ENCODE peak calls at places on chromosomes 2 and 18, in ten cellular contexts. Q, Z, K, H, M, N, C, S, U and D are unnamed samples.

GRCh38 chr2:216149741-216150140 is 40.6 kb downstream of the XRCC5 start:
- DNase-seq in M (no peak), S (no peak), U (no peak), Q (no peak), K (no peak), Z (no peak), C (no peak), H (no peak), N (no peak), D (no peak)

GRCh38 chr2:233242231-233242917 is 9.1 kb upstream of the ATG16L1 start:
- DNase-seq in K (no peak), S (no peak), N (no peak), Q (no peak), H (no peak), U (no peak), Z (no peak), M (no peak), C (no peak), D (no peak)

GRCh38 chr2:200475795-200476194 is 34.1 kb downstream of the KCTD18 start:
- DNase-seq in N (no peak), Q (no peak), S (no peak), Z (no peak), K (no peak), U (no peak), C (no peak), H (no peak), M (no peak), D (no peak)

GRCh38 chr2:206225435-206226232 is 48.8 kb upstream of the ZDBF2 start:
- DNase-seq in Q (no peak), S (no peak), U (no peak), H (no peak), N (no peak), K (no peak), C (no peak), Z (no peak), M (no peak), D (no peak)

GRCh38 chr18:48193521-48194251 is 215.5 kb downstream of the ZBTB7C start:
- DNase-seq in Q (no peak), C (no peak), K (no peak), Z (no peak), H (no peak), U (no peak), N (no peak), S (no peak), M (no peak), D (no peak)

GRCh38 chr2:61689526-61689925 is 151.4 kb upstream of the XPO1 start:
- DNase-seq in Z (no peak), M (no peak), U (no peak), C (no peak), S (peak), Q (no peak), K (no peak), H (no peak), N (no peak), D (peak)

GRCh38 chr2:213036836-213037235 is 114.6 kb downstream of the IKZF2 start:
- DNase-seq in N (no peak), H (no peak), U (peak), S (peak), C (no peak), M (no peak), K (no peak), Z (no peak), Q (no peak), D (peak)

GRCh38 chr2:112646102-112646719 is 472 bp downstream of the SLC20A1 start:
- DNase-seq in K (peak), H (no peak), Z (no peak), U (no peak), N (no peak), S (no peak), C (peak), Q (no peak), M (no peak), D (no peak)

GRCh38 chr18:36843199-36843598 is 14.3 kb downstream of the KIAA1328 start:
- DNase-seq in Q (no peak), N (no peak), M (no peak), Z (no peak), H (no peak), C (no peak), K (no peak), U (no peak), S (no peak), D (no peak)

GRCh38 chr2:74416721-74417120 is 4.7 kb downstream of the C2orf81 start:
- DNase-seq in M (no peak), S (no peak), N (no peak), Q (no peak), K (no peak), H (no peak), Z (no peak), U (no peak), C (no peak), D (no peak)

GRCh38 chr18:59493019-59493418 is 134.0 kb upstream of the LMAN1 start:
- DNase-seq in U (no peak), Z (no peak), K (no peak), Q (no peak), S (no peak), N (no peak), H (no peak), M (no peak), C (no peak), D (no peak)

GRCh38 chr2:217890445-217890844 is 112.3 kb downstream of the TNS1 start:
- DNase-seq in U (peak), K (no peak), C (no peak), M (no peak), Q (no peak), H (no peak), Z (no peak), N (peak), S (peak), D (peak)

GRCh38 chr2:151063271-151063670 is 198.4 kb downstream of the RBM43 start:
- DNase-seq in U (no peak), S (peak), K (no peak), Z (no peak), M (no peak), N (no peak), H (no peak), Q (peak), C (no peak), D (peak)

GRCh38 chr2:182360012-182360662 is 66.7 kb downstream of the PDE1A start:
- DNase-seq in Q (no peak), S (peak), C (no peak), N (no peak), M (no peak), Z (no peak), K (no peak), U (peak), H (no peak), D (peak)

GRCh38 chr2:105919191-105919811 is 174.6 kb downstream of the NCK2 start:
- DNase-seq in Z (no peak), H (no peak), S (no peak), U (no peak), N (no peak), M (no peak), Q (no peak), K (no peak), C (no peak), D (no peak)

GRCh38 chr18:76953186-76953982 is 131.0 kb downstream of the ZNF236 start:
- DNase-seq in N (no peak), M (peak), Z (peak), Q (no peak), C (no peak), S (no peak), H (peak), K (no peak), U (no peak), D (no peak)

GRCh38 chr2:121944072-121944829 is 188.8 kb downstream of the TSN start:
- DNase-seq in S (peak), C (no peak), Q (peak), Z (no peak), U (no peak), N (peak), K (no peak), M (no peak), H (no peak), D (peak)

GRCh38 chr2:165401285-165401852 is 68.1 kb upstream of the CSRNP3 start:
- DNase-seq in Q (peak), S (peak), H (no peak), K (peak), C (no peak), Z (no peak), U (peak), N (peak), M (peak), D (peak)

GRCh38 chr2:121583555-121583954 is 52.9 kb downstream of the RNU4ATAC start:
- DNase-seq in U (no peak), K (no peak), M (no peak), H (no peak), N (no peak), Z (no peak), C (no peak), S (no peak), Q (no peak), D (no peak)

GRCh38 chr2:224997802-224998201 is 44.5 kb downstream of the DOCK10 start:
- DNase-seq in K (no peak), Z (no peak), U (no peak), H (no peak), N (no peak), Q (no peak), S (no peak), M (no peak), C (no peak), D (no peak)

GRCh38 chr2:56444339-56444738 is 260.5 kb downstream of the CCDC85A start:
- DNase-seq in Z (no peak), U (no peak), M (peak), Q (no peak), K (no peak), H (no peak), C (no peak), S (no peak), N (no peak), D (no peak)

GRCh38 chr2:18749912-18750526 is 160.7 kb upstream of the NT5C1B start:
- DNase-seq in S (peak), Q (no peak), Z (peak), H (no peak), K (peak), U (no peak), C (no peak), M (peak), N (peak), D (no peak)

GRCh38 chr18:75208055-75208835 is 694 bp downstream of the PTGR3 start:
- DNase-seq in Z (peak), S (no peak), M (peak), K (peak), U (no peak), Q (no peak), H (peak), C (peak), N (no peak), D (no peak)

GRCh38 chr2:66236816-66237469 is 198.0 kb upstream of the MEIS1 start:
- DNase-seq in Q (no peak), K (no peak), H (no peak), N (no peak), C (no peak), S (no peak), Z (no peak), M (no peak), U (no peak), D (no peak)

GRCh38 chr2:8515390-8515761 is 166.5 kb upstream of the ID2 start:
- DNase-seq in U (no peak), M (no peak), Z (no peak), N (no peak), H (no peak), Q (no peak), C (peak), S (no peak), K (peak), D (no peak)